ENCODE peak calls at places on chromosomes 16 and 17, in eight cellular contexts. X is CD8-positive, alpha-beta memory T cell; J is neuronal stem cell; K is body of pancreas; I is CD4-positive, CD25-positive, alpha-beta regulatory T cell; D is thoracic aorta; E is breast epithelium; L is stomach. O is an unnamed sample.

GRCh38 chr17:79212150-79213087 is 137.8 kb downstream of the ENGASE start:
- DNase-seq in X (no peak), J (no peak), K (no peak), I (no peak), D (no peak), E (no peak), L (no peak), O (no peak)

GRCh38 chr17:31680126-31680525 is 178.9 kb downstream of the COPRS start:
- DNase-seq in X (no peak), J (no peak), K (no peak), I (no peak), D (no peak), E (no peak), L (no peak), O (no peak)

GRCh38 chr17:80311216-80311827 is 50.7 kb downstream of the RNF213 start:
- DNase-seq in X (no peak), J (no peak), K (no peak), I (no peak), D (no peak), E (no peak), L (no peak), O (no peak)

GRCh38 chr17:79023180-79023705 is 726 bp upstream of the C1QTNF1 start:
- DNase-seq in X (no peak), J (no peak), K (peak; percentile 8), I (no peak), D (no peak), E (no peak), L (no peak), O (no peak)

GRCh38 chr17:177155-177554 is 4.3 kb downstream of the DOC2B start:
- DNase-seq in X (no peak), J (no peak), K (no peak), I (no peak), D (no peak), E (no peak), L (no peak), O (no peak)

GRCh38 chr16:84729716-84730320 is 30.0 kb downstream of the USP10 start:
- DNase-seq in X (no peak), J (no peak), K (no peak), I (no peak), D (no peak), E (no peak), L (no peak), O (no peak)

GRCh38 chr16:66651965-66652364 is 44.6 kb downstream of the CMTM4 start:
- DNase-seq in X (no peak), J (no peak), K (no peak), I (no peak), D (no peak), E (no peak), L (peak; percentile 32), O (no peak)

GRCh38 chr16:1790261-1790610 is 3.3 kb downstream of the IGFALS start:
- DNase-seq in X (no peak), J (no peak), K (no peak), I (no peak), D (no peak), E (no peak), L (no peak), O (no peak)

GRCh38 chr16:30437511-30438046 is 7.7 kb upstream of the DCTPP1 start:
- DNase-seq in X (no peak), J (no peak), K (peak; percentile 27), I (no peak), D (no peak), E (no peak), L (peak; percentile 47), O (no peak)

GRCh38 chr17:44088254-44088653 is 17.7 kb downstream of the G6PC3 start:
- DNase-seq in X (no peak), J (no peak), K (no peak), I (no peak), D (no peak), E (no peak), L (no peak), O (no peak)

GRCh38 chr16:58665200-58665599 is 19.4 kb downstream of the SLC38A7 start:
- DNase-seq in X (no peak), J (no peak), K (no peak), I (no peak), D (no peak), E (no peak), L (no peak), O (no peak)

GRCh38 chr17:75270218-75270965 is 639 bp downstream of the MIF4GD start:
- DNase-seq in X (peak; percentile 27), J (peak; percentile 50), K (peak; percentile 81), I (no peak), D (no peak), E (peak; percentile 63), L (peak; percentile 66), O (peak; percentile 15)

GRCh38 chr17:59373879-59374495 is 42.5 kb downstream of the YPEL2 start:
- DNase-seq in X (no peak), J (no peak), K (no peak), I (no peak), D (no peak), E (no peak), L (no peak), O (no peak)

GRCh38 chr17:1272701-1273100 is 2.5 kb downstream of the BHLHA9 start:
- DNase-seq in X (no peak), J (no peak), K (no peak), I (no peak), D (no peak), E (no peak), L (no peak), O (no peak)

GRCh38 chr17:79842136-79842655 is 3.0 kb upstream of the CBX4 start:
- DNase-seq in X (no peak), J (no peak), K (no peak), I (no peak), D (no peak), E (no peak), L (no peak), O (no peak)

GRCh38 chr17:75625813-75626486 is 7.3 kb upstream of the SMIM5 start:
- DNase-seq in X (no peak), J (peak; percentile 35), K (no peak), I (no peak), D (no peak), E (no peak), L (no peak), O (no peak)

DNA sequence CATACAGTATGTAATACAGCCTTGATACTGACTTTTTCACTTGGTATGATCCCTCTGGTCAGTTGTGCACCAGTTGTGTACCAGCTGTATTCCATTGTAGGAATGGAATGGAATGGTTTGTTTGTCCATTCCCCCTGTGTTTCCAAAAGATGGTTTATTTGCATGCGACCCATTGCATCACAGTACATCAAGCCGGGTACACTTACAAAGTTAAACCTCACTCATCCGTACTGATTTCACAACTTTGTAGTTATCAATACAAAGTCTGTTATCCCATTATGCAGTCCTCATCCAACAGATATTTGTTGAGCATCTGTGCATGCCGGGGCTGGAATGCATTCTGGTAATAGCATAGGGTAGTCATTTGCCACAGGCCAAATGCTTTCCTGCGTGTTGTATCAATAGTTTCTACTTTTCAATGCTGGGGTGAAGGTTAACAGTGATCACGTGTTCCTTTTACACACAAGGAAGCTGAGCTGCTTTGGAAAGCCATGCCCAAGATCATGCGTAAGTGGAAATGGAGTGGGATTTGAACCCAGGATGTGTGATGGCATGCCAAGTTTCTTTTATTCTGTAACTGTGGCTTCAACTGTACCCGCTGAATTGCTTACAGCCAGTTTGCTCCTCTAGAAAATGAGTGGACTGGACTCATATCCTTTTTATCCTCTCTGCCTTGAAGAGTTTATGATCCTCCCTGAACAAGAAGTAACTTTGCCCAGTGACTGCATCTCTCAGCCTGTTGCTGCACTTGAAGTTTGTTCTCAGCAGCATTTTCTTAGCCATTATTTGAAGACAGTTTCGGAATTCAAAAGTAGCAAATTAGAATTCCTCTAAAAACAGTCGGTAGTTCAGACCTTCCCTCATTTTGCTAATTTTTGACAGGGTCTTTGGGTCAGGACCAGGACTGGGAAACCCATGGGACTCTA is 228.5 kb downstream of the CCDC182 start:
- DNase-seq in X (no peak), J (no peak), K (no peak), I (no peak), D (no peak), E (no peak), L (no peak), O (no peak)
- H3K4me1 ChIP-seq in X (no peaks in the 10 kb centered on the region), J (peaks cover 33% of the 10 kb centered on the region), K (peaks cover 8% of the 10 kb centered on the region), I (no peaks in the 10 kb centered on the region), D (no peaks in the 10 kb centered on the region), E (no peaks in the 10 kb centered on the region), L (peaks cover 13% of the 10 kb centered on the region), O (no peaks in the 10 kb centered on the region)

GRCh38 chr16:69741519-69741918 is 13.2 kb downstream of the NOB1 start:
- DNase-seq in X (no peak), J (no peak), K (no peak), I (no peak), D (no peak), E (no peak), L (no peak), O (no peak)
- H3K27ac ChIP-seq in X (no peak overlapping the region), J (no peak overlapping the region), K (no peak overlapping the region), I (no peak overlapping the region), D (no peak overlapping the region), E (peak overlapping the region; percentile 56), L (peak overlapping the region; percentile 5), O (no peak overlapping the region)

DNA sequence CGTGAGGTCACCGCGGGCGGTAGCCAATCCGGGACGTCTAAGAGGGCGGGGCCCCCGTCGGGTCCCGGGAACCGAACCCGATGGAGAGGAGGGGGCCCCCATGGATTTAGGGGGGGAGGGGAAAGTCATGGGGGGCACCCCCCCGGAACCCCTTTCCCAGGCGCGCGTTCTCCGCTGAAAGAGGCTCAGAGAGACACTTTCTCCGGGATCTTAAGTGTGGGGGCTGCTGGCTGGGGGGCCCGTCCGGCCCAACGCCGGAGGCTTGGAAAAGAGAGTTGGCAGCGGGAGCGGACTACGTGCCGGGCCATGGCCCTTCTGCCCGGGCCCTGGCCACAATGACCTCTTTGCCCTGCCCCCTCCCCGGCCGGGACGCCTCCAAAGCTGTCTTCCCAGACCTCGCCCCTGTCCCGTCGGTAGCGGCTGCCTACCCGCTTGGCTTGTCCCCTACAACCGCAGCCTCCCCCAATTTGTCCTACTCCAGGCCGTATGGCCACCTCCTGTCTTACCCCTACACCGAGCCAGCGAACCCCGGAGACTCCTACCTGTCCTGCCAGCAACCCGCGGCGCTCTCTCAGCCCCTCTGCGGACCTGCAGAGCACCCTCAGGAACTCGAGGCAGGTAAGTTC is at the start of gene DLX4:
- DNase-seq in X (no peak), J (no peak), K (no peak), I (no peak), D (no peak), E (no peak), L (no peak), O (no peak)
- H3K4me3 ChIP-seq in X (peak within 1 kb of the TSS; percentile 79), J (peak within 1 kb of the TSS; percentile 69), K (peak within 1 kb of the TSS; percentile 1), I (peak within 1 kb of the TSS; percentile 64), D (peak within 1 kb of the TSS; percentile 70), E (peak within 1 kb of the TSS; percentile 38), L (peak within 1 kb of the TSS; percentile 44), O (peak within 1 kb of the TSS; percentile 67)

GRCh38 chr17:28285965-28286364 is 33.0 kb upstream of the TMEM97 start:
- DNase-seq in X (no peak), J (no peak), K (no peak), I (no peak), D (no peak), E (no peak), L (no peak), O (no peak)

GRCh38 chr17:28279411-28279810 is 39.6 kb upstream of the TMEM97 start:
- DNase-seq in X (no peak), J (no peak), K (no peak), I (no peak), D (no peak), E (no peak), L (no peak), O (no peak)

GRCh38 chr17:28282596-28282995 is 36.4 kb upstream of the TMEM97 start:
- DNase-seq in X (no peak), J (no peak), K (no peak), I (no peak), D (no peak), E (no peak), L (no peak), O (no peak)

GRCh38 chr17:28276011-28276410 is 43.0 kb upstream of the TMEM97 start:
- DNase-seq in X (no peak), J (no peak), K (peak; percentile 38), I (no peak), D (no peak), E (no peak), L (no peak), O (no peak)

GRCh38 chr17:28280826-28281225 is 38.2 kb upstream of the TMEM97 start:
- DNase-seq in X (no peak), J (no peak), K (no peak), I (no peak), D (no peak), E (no peak), L (no peak), O (no peak)
- H3K4me1 ChIP-seq in X (peaks cover 18% of the 10 kb centered on the region), J (peaks cover 9% of the 10 kb centered on the region), K (no peaks in the 10 kb centered on the region), I (peaks cover 15% of the 10 kb centered on the region), D (no peaks in the 10 kb centered on the region), E (no peaks in the 10 kb centered on the region), L (no peaks in the 10 kb centered on the region), O (peaks cover 16% of the 10 kb centered on the region)

O was measured in CD4-positive, alpha-beta memory T cell.